ENCODE peak calls at places on chromosome 7, in seven cellular contexts. Q is KBM-7; Z is tibial nerve; Y is activated T-cell treated with anti-CD3 and anti-CD28 coated beads, Interleukin-2, amount 50 U/mL, for 72 hours; B is progenitor cell of endocrine pancreas; N is effector memory CD4-positive, alpha-beta T cell; P is H9. J is an unnamed sample.

GRCh38 chr7:132732466-132732865 is 156.2 kb upstream of the PLXNA4 start:
- DNase-seq in Q (no peak), Z (no peak), Y (no peak), B (no peak), N (no peak), P (no peak), J (no peak)

GRCh38 chr7:21281193-21281592 is 146.7 kb upstream of the SP4 start:
- DNase-seq in Q (no peak), Z (no peak), Y (no peak), B (no peak), N (no peak), P (no peak), J (no peak)

GRCh38 chr7:38630720-38631673 is at the start of gene AMPH:
- DNase-seq in Q (peak), Z (no peak), Y (peak), B (peak), N (no peak), P (peak), J (peak)

GRCh38 chr7:101494602-101495329 is 132.1 kb downstream of the COL26A1 start:
- DNase-seq in Q (no peak), Z (no peak), Y (no peak), B (no peak), N (no peak), P (peak), J (no peak)

GRCh38 chr7:22613466-22613865 is 113.5 kb upstream of the STEAP1B start:
- DNase-seq in Q (no peak), Z (no peak), Y (no peak), B (no peak), N (no peak), P (no peak), J (no peak)

GRCh38 chr7:154906736-154907355 is 96.1 kb downstream of the PAXIP1 start:
- DNase-seq in Q (no peak), Z (no peak), Y (no peak), B (no peak), N (no peak), P (no peak), J (no peak)

GRCh38 chr7:120272261-120272895 is 597 bp upstream of the KCND2 start:
- DNase-seq in Q (peak), Z (no peak), Y (no peak), B (no peak), N (no peak), P (peak), J (peak)

GRCh38 chr7:99579956-99580777 is 17.9 kb upstream of the TMEM225B start:
- DNase-seq in Q (no peak), Z (no peak), Y (peak), B (peak), N (no peak), P (peak), J (peak)

GRCh38 chr7:127251458-127252379 is 1.0 kb downstream of the GRM8 start:
- DNase-seq in Q (peak), Z (no peak), Y (peak), B (no peak), N (no peak), P (peak), J (peak)

GRCh38 chr7:76217942-76218566 is 16.4 kb downstream of the SRRM3 start:
- DNase-seq in Q (no peak), Z (no peak), Y (no peak), B (no peak), N (no peak), P (no peak), J (no peak)

GRCh38 chr7:1290262-1291039 is 57.8 kb downstream of the UNCX start:
- DNase-seq in Q (peak), Z (no peak), Y (peak), B (no peak), N (no peak), P (peak), J (no peak)

GRCh38 chr7:44289341-44290249 is 35.8 kb downstream of the CAMK2B start:
- DNase-seq in Q (no peak), Z (peak), Y (no peak), B (peak), N (no peak), P (peak), J (no peak)

GRCh38 chr7:74038194-74038961 is 10.4 kb downstream of the ELN start:
- DNase-seq in Q (no peak), Z (no peak), Y (no peak), B (no peak), N (no peak), P (no peak), J (no peak)

GRCh38 chr7:5375925-5376324 is 47.7 kb downstream of the TNRC18 start:
- DNase-seq in Q (no peak), Z (no peak), Y (no peak), B (no peak), N (no peak), P (no peak), J (no peak)

GRCh38 chr7:1425292-1426136 is 33.8 kb downstream of the MICALL2 start:
- DNase-seq in Q (no peak), Z (no peak), Y (no peak), B (no peak), N (no peak), P (peak), J (no peak)

GRCh38 chr7:101631224-101631714 is 2.2 kb upstream of the MYL10 start:
- DNase-seq in Q (no peak), Z (no peak), Y (no peak), B (no peak), N (no peak), P (no peak), J (no peak)

GRCh38 chr7:124773339-124773738 is 7.7 kb upstream of the GPR37 start:
- DNase-seq in Q (no peak), Z (no peak), Y (no peak), B (no peak), N (no peak), P (no peak), J (no peak)

GRCh38 chr7:36279926-36280315 is 109.7 kb upstream of the ANLN start:
- DNase-seq in Q (no peak), Z (no peak), Y (no peak), B (no peak), N (no peak), P (no peak), J (no peak)

GRCh38 chr7:136071106-136071505 is 93.9 kb upstream of the MTPN start:
- DNase-seq in Q (no peak), Z (no peak), Y (no peak), B (no peak), N (no peak), P (no peak), J (no peak)

GRCh38 chr7:133794490-133794889 is 332.6 kb upstream of the LRGUK start:
- DNase-seq in Q (no peak), Z (no peak), Y (no peak), B (no peak), N (no peak), P (no peak), J (no peak)

GRCh38 chr7:93159490-93159889 is 11.3 kb upstream of the SAMD9L start:
- DNase-seq in Q (no peak), Z (no peak), Y (no peak), B (no peak), N (no peak), P (no peak), J (no peak)

J was measured in GM20000.